ENCODE peak calls at places on chromosomes 7 and 10, in four cellular contexts. B, Z, K and U are unnamed samples.

GRCh38 chr10:101130984-101131961 is at the start of gene TLX1:
- DNase-seq in K (no peak), Z (peak), B (no peak), U (no peak)

GRCh38 chr7:80848841-80849240 is 70.0 kb downstream of the SEMA3C start:
- DNase-seq in K (no peak), Z (no peak), B (no peak), U (no peak)

GRCh38 chr7:156611393-156612010 is 29.1 kb upstream of the RNF32 start:
- DNase-seq in Z (no peak), B (no peak), K (no peak), U (no peak)

GRCh38 chr7:153193144-153193595 is 433.6 kb downstream of the ACTR3B start:
- DNase-seq in K (peak), Z (no peak), B (no peak), U (peak)

GRCh38 chr7:73382938-73383503 is 50.6 kb upstream of the FZD9 start:
- DNase-seq in B (no peak), K (no peak), Z (no peak), U (no peak)

GRCh38 chr7:117034851-117035462 is 81.7 kb downstream of the ST7 start:
- DNase-seq in K (no peak), Z (no peak), B (no peak), U (no peak)

GRCh38 chr10:31942892-31943291 is 14.3 kb upstream of the ARHGAP12 start:
- DNase-seq in Z (no peak), B (no peak), K (no peak), U (no peak)

GRCh38 chr10:79434816-79435215 is 10.6 kb downstream of the ZCCHC24 start:
- DNase-seq in K (no peak), B (no peak), Z (no peak), U (no peak)

GRCh38 chr7:44284881-44285541 is 40.4 kb downstream of the CAMK2B start:
- DNase-seq in Z (no peak), K (no peak), B (no peak), U (no peak)

GRCh38 chr7:99997545-99998137 is 17.8 kb upstream of the ZKSCAN1 start:
- DNase-seq in B (no peak), Z (no peak), K (peak), U (no peak)

GRCh38 chr10:1243486-1244182 is 187.4 kb downstream of the WDR37 start:
- DNase-seq in K (no peak), Z (peak), B (no peak), U (no peak)

GRCh38 chr10:102604379-102604960 is 39.8 kb upstream of the TRIM8 start:
- DNase-seq in K (no peak), Z (no peak), B (no peak), U (no peak)

GRCh38 chr7:296546-296945 is 6.6 kb downstream of the FOXL3 start:
- DNase-seq in B (no peak), K (no peak), Z (no peak), U (no peak)

GRCh38 chr10:89494615-89495014 is 40.8 kb downstream of the SLC16A12 start:
- DNase-seq in B (no peak), Z (peak), K (no peak), U (no peak)

GRCh38 chr10:12430406-12430982 is 81.1 kb downstream of the CAMK1D start:
- DNase-seq in Z (no peak), K (no peak), B (no peak), U (no peak)

GRCh38 chr10:133457100-133457841 is 3.5 kb downstream of the SCART1 start:
- DNase-seq in K (no peak), B (no peak), Z (no peak), U (no peak)

GRCh38 chr7:157523371-157523765 is 186.6 kb downstream of the DNAJB6 start:
- DNase-seq in Z (no peak), B (no peak), K (no peak), U (no peak)

GRCh38 chr10:22761569-22762220 is 47.3 kb upstream of the PIP4K2A start:
- DNase-seq in Z (no peak), K (no peak), B (peak), U (no peak)

GRCh38 chr7:16399265-16399801 is 22.0 kb downstream of the CRPPA start:
- DNase-seq in K (no peak), Z (no peak), B (no peak), U (no peak)

GRCh38 chr10:30197186-30197585 is 137.8 kb upstream of the JCAD start:
- DNase-seq in B (no peak), K (no peak), Z (no peak), U (no peak)

GRCh38 chr7:101875215-101875846 is 57.9 kb downstream of the CUX1 start:
- DNase-seq in K (no peak), Z (peak), B (no peak), U (no peak)

GRCh38 chr10:8040651-8041050 is 13.8 kb upstream of the GATA3 start:
- DNase-seq in B (no peak), Z (no peak), K (no peak), U (no peak)

GRCh38 chr7:80934286-80934685 is 15.4 kb upstream of the SEMA3C start:
- DNase-seq in B (no peak), Z (no peak), K (no peak), U (no peak)

GRCh38 chr10:96756111-96756903 is 36.0 kb upstream of the PIK3AP1 start:
- DNase-seq in B (no peak), K (no peak), Z (no peak), U (no peak)

GRCh38 chr10:125629758-125630376 is 53.1 kb downstream of the TEX36 start:
- DNase-seq in B (no peak), K (no peak), Z (no peak), U (no peak)

GRCh38 chr7:137870078-137870477 is 23.3 kb upstream of the DGKI start:
- DNase-seq in K (no peak), B (no peak), Z (no peak), U (no peak)

GRCh38 chr10:28763471-28763870 is 86.2 kb downstream of the BAMBI start:
- DNase-seq in Z (no peak), B (no peak), K (peak), U (no peak)

GRCh38 chr10:31929260-31929985 is 792 bp upstream of the ARHGAP12 start:
- DNase-seq in K (peak), Z (peak), B (peak), U (no peak)

GRCh38 chr10:12400266-12400931 is 51.1 kb downstream of the CAMK1D start:
- DNase-seq in B (no peak), K (no peak), Z (no peak), U (no peak)

GRCh38 chr10:24723788-24724380 is at the start of gene ARHGAP21:
- DNase-seq in B (peak), K (peak), Z (peak), U (peak)